ENCODE peak calls at places on chromosome 22, in four cellular contexts. X is CD4-positive, alpha-beta T cell; C is left ventricle myocardium inferior; H is small intestine. I is an unnamed sample.

GRCh38 chr22:42966389-42966998 is 48.5 kb downstream of the PACSIN2 start:
- DNase-seq in X (no peak), C (no peak), H (no peak), I (no peak)

GRCh38 chr22:17423616-17424015 is 54.4 kb downstream of the CECR2 start:
- DNase-seq in X (no peak), C (no peak), H (no peak), I (no peak)

GRCh38 chr22:46673677-46674236 is 53.6 kb downstream of the GRAMD4 start:
- DNase-seq in H (no peak), X (no peak), C (no peak), I (no peak)

GRCh38 chr22:40637181-40638150 is 947 bp upstream of the MRTFA start:
- DNase-seq in C (peak), H (peak), X (peak), I (peak)

GRCh38 chr22:27585141-27585540 is 216.4 kb downstream of the MN1 start:
- DNase-seq in H (no peak), X (no peak), C (no peak), I (peak)

GRCh38 chr22:23237841-23238240 is 57.5 kb downstream of the BCR start:
- DNase-seq in X (no peak), C (no peak), H (no peak), I (no peak)

GRCh38 chr22:26526165-26526564 is 13.9 kb upstream of the TFIP11 start:
- DNase-seq in H (no peak), X (no peak), C (no peak), I (no peak)

GRCh38 chr22:29337631-29338284 is 22.3 kb upstream of the RASL10A start:
- DNase-seq in H (no peak), C (no peak), X (no peak), I (no peak)

GRCh38 chr22:42134033-42135020 is 3.7 kb upstream of the CYP2D6 start:
- DNase-seq in C (no peak), X (no peak), H (no peak), I (no peak)

GRCh38 chr22:36901411-36902142 is 11.9 kb upstream of the CSF2RB start:
- DNase-seq in X (no peak), C (no peak), H (no peak), I (no peak)

GRCh38 chr22:27670701-27671412 is 130.7 kb downstream of the MN1 start:
- DNase-seq in X (no peak), C (peak), H (peak), I (peak)

GRCh38 chr22:23065069-23065451 is 5.3 kb upstream of the GNAZ start:
- DNase-seq in X (no peak), H (no peak), C (no peak), I (no peak)

GRCh38 chr22:36334081-36334831 is 53.5 kb downstream of the MYH9 start:
- DNase-seq in X (no peak), C (peak), H (no peak), I (no peak)

GRCh38 chr22:23110922-23111527 is 30.8 kb downstream of the RSPH14 start:
- DNase-seq in H (no peak), X (no peak), C (no peak), I (no peak)

GRCh38 chr22:22738959-22739585 is 94.7 kb downstream of the GGTLC2 start:
- DNase-seq in X (no peak), H (no peak), C (no peak), I (no peak)

GRCh38 chr22:24424001-24424900 is 3.1 kb upstream of the ADORA2A start:
- DNase-seq in X (peak), H (no peak), C (no peak), I (no peak)
- H3K27ac ChIP-seq in X (peak), H (no peak), C (peak), I (no peak)

GRCh38 chr22:20533095-20533878 is 25.9 kb downstream of the MED15 start:
- DNase-seq in X (no peak), H (no peak), C (no peak), I (no peak)
- H3K27ac ChIP-seq in X (no peak), H (no peak), C (peak), I (no peak)

GRCh38 chr22:32841175-32841574 is 39.7 kb downstream of the TIMP3 start:
- DNase-seq in X (no peak), H (no peak), C (no peak), I (no peak)

GRCh38 chr22:32837803-32838202 is 36.3 kb downstream of the TIMP3 start:
- DNase-seq in H (no peak), X (no peak), C (no peak), I (no peak)

GRCh38 chr22:32842486-32842885 is 41.0 kb downstream of the TIMP3 start:
- DNase-seq in C (no peak), H (no peak), X (no peak), I (no peak)

GRCh38 chr22:32837142-32837541 is 35.6 kb downstream of the TIMP3 start:
- DNase-seq in H (no peak), C (no peak), X (no peak), I (no peak)

GRCh38 chr22:32839776-32840571 is 38.5 kb downstream of the TIMP3 start:
- DNase-seq in X (no peak), C (peak), H (no peak), I (no peak)
- H3K27ac ChIP-seq in X (no peak), C (peak), H (no peak), I (no peak)

GRCh38 chr22:32733900-32734299 is 67.6 kb upstream of the TIMP3 start:
- DNase-seq in H (no peak), C (no peak), X (no peak), I (no peak)
- H3K27ac ChIP-seq in H (no peak), C (no peak), X (no peak), I (no peak)

GRCh38 chr22:38697055-38697980 is 3.4 kb downstream of the JOSD1 start:
- DNase-seq in C (no peak), H (peak), X (no peak), I (peak)

GRCh38 chr22:38699143-38699542 is 1.6 kb downstream of the JOSD1 start:
- DNase-seq in H (peak), C (no peak), X (no peak), I (no peak)

GRCh38 chr22:38698407-38699094 is 2.2 kb downstream of the JOSD1 start:
- DNase-seq in X (no peak), C (no peak), H (no peak), I (no peak)

GRCh38 chr22:38694945-38695344 is 5.8 kb downstream of the JOSD1 start:
- DNase-seq in H (peak), C (no peak), X (no peak), I (no peak)

DNA sequence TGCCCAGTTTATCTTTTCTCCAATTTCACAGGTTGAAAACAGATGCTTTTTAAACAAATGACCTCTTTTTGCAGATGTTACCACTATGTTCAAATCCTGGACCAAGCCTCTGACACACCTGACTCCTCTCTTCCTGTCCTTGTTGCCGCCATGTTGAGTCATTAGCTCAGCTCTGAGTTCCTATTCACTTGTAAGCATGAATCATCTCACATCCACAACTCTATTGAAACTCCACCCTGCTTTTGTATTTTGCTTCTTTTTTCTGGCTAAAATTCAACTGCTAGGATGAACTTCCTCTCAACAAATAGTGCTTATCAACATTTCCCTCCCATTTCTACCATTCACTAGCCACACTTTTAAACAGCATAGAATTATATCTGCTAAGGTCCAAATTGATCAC is 4.1 kb downstream of the JOSD1 start:
- DNase-seq in C (no peak), H (peak), X (peak), I (peak)
- H3K27ac ChIP-seq in C (peak), H (peak), X (no peak), I (peak)